ENCODE peak calls at places on chromosome 22, in eight cellular contexts. A, T, W, E, X, N, Y and J are unnamed samples.

GRCh38 chr22:41589260-41589600 is 410 bp downstream of the PMM1 start:
- DNase-seq in A (peak), T (no peak), W (no peak), E (no peak), X (peak), N (peak), Y (no peak), J (no peak)

GRCh38 chr22:20014526-20015186 is 2.0 kb downstream of the ARVCF start:
- DNase-seq in A (no peak), T (no peak), W (no peak), E (no peak), X (no peak), N (no peak), Y (no peak), J (no peak)

GRCh38 chr22:29031236-29031982 is 30.2 kb downstream of the C22orf31 start:
- DNase-seq in A (peak), T (no peak), W (no peak), E (no peak), X (peak), N (peak), Y (no peak), J (peak)

GRCh38 chr22:17767236-17768065 is 6.8 kb downstream of the BID start:
- DNase-seq in A (no peak), T (no peak), W (no peak), E (peak), X (no peak), N (no peak), Y (peak), J (no peak)

GRCh38 chr22:49103314-49104052 is 724.2 kb downstream of the BRD1 start:
- DNase-seq in A (no peak), T (peak), W (no peak), E (no peak), X (no peak), N (no peak), Y (no peak), J (no peak)

GRCh38 chr22:39239561-39240423 is 5.0 kb downstream of the PDGFB start:
- DNase-seq in A (no peak), T (peak), W (no peak), E (no peak), X (no peak), N (no peak), Y (no peak), J (no peak)

GRCh38 chr22:50481440-50482106 is at the start of gene ADM2:
- DNase-seq in A (peak), T (no peak), W (no peak), E (peak), X (peak), N (peak), Y (no peak), J (no peak)

GRCh38 chr22:29204617-29205183 is 996 bp upstream of the EMID1 start:
- DNase-seq in A (no peak), T (no peak), W (no peak), E (no peak), X (no peak), N (no peak), Y (no peak), J (no peak)

GRCh38 chr22:22721681-22722309 is 77.4 kb downstream of the GGTLC2 start:
- DNase-seq in A (peak), T (no peak), W (no peak), E (peak), X (no peak), N (peak), Y (peak), J (no peak)

GRCh38 chr22:44097263-44098020 is 73.3 kb downstream of the PARVB start:
- DNase-seq in A (no peak), T (no peak), W (no peak), E (no peak), X (no peak), N (no peak), Y (no peak), J (no peak)

GRCh38 chr22:44783581-44783980 is 31.2 kb downstream of the ARHGAP8 start:
- DNase-seq in A (no peak), T (no peak), W (no peak), E (no peak), X (no peak), N (no peak), Y (no peak), J (no peak)

GRCh38 chr22:24969588-24970301 is 17.2 kb downstream of the KIAA1671 start:
- DNase-seq in A (peak), T (no peak), W (no peak), E (no peak), X (no peak), N (peak), Y (no peak), J (no peak)

GRCh38 chr22:50546326-50547230 is 879 bp downstream of the KLHDC7B start:
- DNase-seq in A (no peak), T (no peak), W (no peak), E (no peak), X (no peak), N (no peak), Y (no peak), J (no peak)